ENCODE peak calls at places on chromosomes 3 and 15, in seven cellular contexts. H, Y, W, I, K, X and R are unnamed samples.

GRCh38 chr3:13106308-13106970 is 33.2 kb upstream of the IQSEC1 start:
- DNase-seq in H (peak), Y (no peak), K (no peak), X (no peak), I (no peak), W (no peak), R (no peak)

GRCh38 chr3:97692406-97692805 is 72.2 kb upstream of the ARL6 start:
- DNase-seq in Y (no peak), X (no peak), K (no peak), H (no peak), W (no peak), I (no peak), R (no peak)

GRCh38 chr15:63902671-63903035 is 68.9 kb upstream of the HERC1 start:
- DNase-seq in I (no peak), W (no peak), H (no peak), Y (no peak), K (no peak), X (no peak), R (no peak)

GRCh38 chr15:90810354-90810753 is 58.0 kb upstream of the FURIN start:
- DNase-seq in X (no peak), K (no peak), H (no peak), W (no peak), I (no peak), Y (no peak), R (no peak)

GRCh38 chr3:8970971-8971589 is 7.8 kb upstream of the RAD18 start:
- DNase-seq in I (peak), Y (no peak), W (peak), X (peak), H (no peak), K (peak), R (peak)

GRCh38 chr3:192916455-192917257 is 1.0 kb downstream of the MB21D2 start:
- DNase-seq in H (no peak), W (peak), K (peak), X (peak), I (peak), Y (no peak), R (peak)

GRCh38 chr3:13647314-13648059 is 98.6 kb downstream of the FBLN2 start:
- DNase-seq in X (no peak), Y (no peak), K (no peak), H (peak), I (no peak), W (peak), R (peak)

GRCh38 chr15:65869954-65870871 is 922 bp downstream of the RAB11A start:
- DNase-seq in H (no peak), W (peak), K (no peak), Y (no peak), X (peak), I (peak), R (peak)

GRCh38 chr3:23880703-23881339 is 36.0 kb downstream of the NKIRAS1 start:
- DNase-seq in Y (no peak), X (no peak), K (no peak), I (no peak), W (no peak), H (no peak), R (no peak)

GRCh38 chr15:91186892-91187644 is 87.0 kb downstream of the SV2B start:
- DNase-seq in H (no peak), W (no peak), X (no peak), Y (peak), K (no peak), I (no peak), R (peak)

GRCh38 chr15:59290311-59291213 is 82.1 kb downstream of the MYO1E start:
- DNase-seq in Y (no peak), H (no peak), W (no peak), I (no peak), K (no peak), X (no peak), R (no peak)

GRCh38 chr15:75107905-75108838 is 84.8 kb downstream of the PPCDC start:
- DNase-seq in I (no peak), X (peak), W (peak), Y (peak), K (peak), H (peak), R (peak)

GRCh38 chr3:56282341-56282740 is 185.9 kb downstream of the ERC2 start:
- DNase-seq in Y (no peak), W (no peak), X (no peak), I (no peak), H (no peak), K (no peak), R (peak)